ENCODE peak calls at places on chromosomes 4 and X, in nine cellular contexts. M, G, W, Z, K, N, B, P and Q are unnamed samples.

GRCh38 chr4:127047930-127048329 is 584.8 kb upstream of the INTU start:
- DNase-seq in M (no peak), G (no peak), W (no peak), Z (no peak), K (no peak), N (no peak), B (no peak), P (no peak), Q (no peak)

GRCh38 chr4:127741247-127741646 is 11.0 kb downstream of the SLC25A31 start:
- DNase-seq in M (no peak), G (no peak), W (no peak), Z (no peak), K (no peak), N (no peak), B (no peak), P (no peak), Q (no peak)

GRCh38 chr4:8698341-8699062 is 105.9 kb downstream of the CPZ start:
- DNase-seq in M (no peak), G (no peak), W (no peak), Z (no peak), K (peak; percentile 22), N (no peak), B (no peak), P (no peak), Q (no peak)

GRCh38 chr4:3677671-3678070 is 88.5 kb upstream of the ADRA2C start:
- DNase-seq in M (no peak), G (no peak), W (no peak), Z (no peak), K (no peak), N (no peak), B (no peak), P (peak; percentile 25), Q (no peak)

GRCh38 chrX:39460491-39460890 is 637.3 kb downstream of the BCOR start:
- DNase-seq in M (no peak), G (no peak), W (no peak), Z (no peak), K (no peak), N (no peak), B (no peak), P (no peak), Q (no peak)

GRCh38 chr4:173538148-173538902 is 8.3 kb upstream of the HAND2 start:
- DNase-seq in M (no peak), G (peak; percentile 74), W (peak; percentile 61), Z (no peak), K (no peak), N (no peak), B (no peak), P (no peak), Q (peak; percentile 70)

GRCh38 chr4:140098481-140099132 is 55.4 kb downstream of the MAML3 start:
- DNase-seq in M (peak; percentile 94), G (no peak), W (no peak), Z (no peak), K (no peak), N (peak; percentile 85), B (no peak), P (no peak), Q (peak; percentile 35)

GRCh38 chrX:35733879-35734278 is 64.3 kb upstream of the MAGEB16 start:
- DNase-seq in M (no peak), G (no peak), W (no peak), Z (no peak), K (no peak), N (no peak), B (no peak), P (no peak), Q (no peak)

GRCh38 chr4:128107766-128108165 is 46.7 kb downstream of the LARP1B start:
- DNase-seq in M (no peak), G (no peak), W (no peak), Z (no peak), K (no peak), N (no peak), B (no peak), P (no peak), Q (no peak)

GRCh38 chrX:9928083-9928482 is 39.1 kb upstream of the CLDN34 start:
- DNase-seq in M (no peak), G (no peak), W (peak; percentile 86), Z (no peak), K (no peak), N (no peak), B (no peak), P (no peak), Q (no peak)

GRCh38 chr4:109185548-109185947 is 116.9 kb downstream of the COL25A1 start:
- DNase-seq in M (no peak), G (no peak), W (no peak), Z (no peak), K (no peak), N (no peak), B (no peak), P (no peak), Q (no peak)

GRCh38 chr4:76879731-76880364 is 18.1 kb downstream of the SOWAHB start:
- DNase-seq in M (no peak), G (no peak), W (no peak), Z (no peak), K (no peak), N (no peak), B (no peak), P (no peak), Q (no peak)

GRCh38 chr4:2260336-2261109 is 1.4 kb downstream of the MXD4 start:
- DNase-seq in M (no peak), G (peak; percentile 22), W (no peak), Z (peak; percentile 29), K (peak; percentile 28), N (no peak), B (no peak), P (peak; percentile 52), Q (peak; percentile 18)

GRCh38 chr4:131381055-131381454 is 1768.0 kb upstream of the PCDH10 start:
- DNase-seq in M (no peak), G (no peak), W (no peak), Z (no peak), K (no peak), N (no peak), B (no peak), P (no peak), Q (no peak)

GRCh38 chr4:58688603-58689002 is 1578.4 kb upstream of the IGFBP7 start:
- DNase-seq in M (no peak), G (no peak), W (no peak), Z (no peak), K (no peak), N (no peak), B (no peak), P (no peak), Q (no peak)

GRCh38 chr4:149279331-149279730 is 536.3 kb downstream of the IQCM start:
- DNase-seq in M (no peak), G (no peak), W (no peak), Z (no peak), K (no peak), N (peak; percentile 36), B (no peak), P (no peak), Q (no peak)

GRCh38 chrX:49147907-49148306 is 14.7 kb upstream of the MAGIX start:
- DNase-seq in M (no peak), G (no peak), W (no peak), Z (no peak), K (no peak), N (no peak), B (no peak), P (no peak), Q (no peak)

GRCh38 chrX:112865464-112866025 is 24.9 kb upstream of the AMOT start:
- DNase-seq in M (no peak), G (no peak), W (no peak), Z (no peak), K (no peak), N (no peak), B (no peak), P (no peak), Q (no peak)

GRCh38 chrX:151398346-151398745 is 1.3 kb downstream of the VMA21 start:
- DNase-seq in M (no peak), G (no peak), W (no peak), Z (no peak), K (no peak), N (no peak), B (no peak), P (no peak), Q (no peak)

GRCh38 chrX:151393514-151393913 is 3.5 kb upstream of the VMA21 start:
- DNase-seq in M (no peak), G (no peak), W (peak; percentile 72), Z (no peak), K (no peak), N (no peak), B (no peak), P (no peak), Q (no peak)

GRCh38 chrX:151396827-151397740 is at the start of gene VMA21:
- DNase-seq in M (peak; percentile 81), G (peak; percentile 91), W (peak; percentile 88), Z (peak; percentile 92), K (peak; percentile 88), N (peak; percentile 71), B (peak; percentile 63), P (peak; percentile 87), Q (peak; percentile 88)

GRCh38 chrX:151396042-151396826 is 772 bp upstream of the VMA21 start:
- DNase-seq in M (no peak), G (peak; percentile 16), W (no peak), Z (peak; percentile 33), K (no peak), N (no peak), B (peak; percentile 4), P (no peak), Q (no peak)

GRCh38 chrX:151397741-151398070 is 700 bp downstream of the VMA21 start:
- DNase-seq in M (peak; percentile 2), G (no peak), W (no peak), Z (no peak), K (no peak), N (no peak), B (no peak), P (no peak), Q (no peak)
- H3K4me1 ChIP-seq in M (peaks cover 19% of the 10 kb centered on the region), G (peaks cover 49% of the 10 kb centered on the region), W (peaks cover 7% of the 10 kb centered on the region), Z (no peaks in the 10 kb centered on the region), K (peaks cover 42% of the 10 kb centered on the region), N (no peaks in the 10 kb centered on the region), B (peaks cover 15% of the 10 kb centered on the region), P (no peaks in the 10 kb centered on the region), Q (peaks cover 8% of the 10 kb centered on the region)

GRCh38 chrX:868248-868647 is 237.7 kb downstream of the SHOX start:
- DNase-seq in M (no peak), G (no peak), W (no peak), Z (no peak), K (no peak), N (no peak), B (no peak), P (no peak), Q (no peak)
- H3K9me3 ChIP-seq in M (peaks cover 8% of the 10 kb centered on the region), G (peaks cover 21% of the 10 kb centered on the region), W (no peaks in the 10 kb centered on the region), Z (no peaks in the 10 kb centered on the region), K (no peaks in the 10 kb centered on the region), N (peaks cover 38% of the 10 kb centered on the region), B (no peaks in the 10 kb centered on the region), P (no peaks in the 10 kb centered on the region), Q (no peaks in the 10 kb centered on the region)

DNA sequence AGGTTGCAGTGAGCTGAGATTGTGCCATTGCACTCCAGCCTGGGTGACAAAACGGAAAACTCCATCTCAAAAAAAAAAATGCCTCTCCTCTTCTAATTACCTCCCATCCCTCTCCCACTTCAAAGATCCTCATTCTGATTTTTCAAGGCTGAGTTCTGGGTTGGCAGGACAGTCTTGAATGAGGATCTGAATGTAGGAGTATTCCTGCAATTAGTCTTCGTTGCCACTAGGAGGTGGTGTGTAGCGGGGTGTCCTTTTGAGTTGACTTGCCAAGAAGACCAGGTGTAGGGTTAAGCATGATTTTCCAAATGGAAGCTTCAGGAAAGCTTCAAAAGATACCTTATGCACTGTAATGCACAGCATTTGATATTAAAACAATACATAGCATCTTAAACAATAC is 169.9 kb downstream of the ASMT start:
- DNase-seq in M (no peak), G (no peak), W (no peak), Z (no peak), K (no peak), N (no peak), B (no peak), P (no peak), Q (no peak)
- TF ChIP-seq CTCF in M (no peak), G (no peak), W (peak; percentile 27), Z (no peak), K (no peak), N (no peak), B (no peak), P (no peak), Q (no peak)

GRCh38 chr4:79922011-79922410 is 151.0 kb downstream of the ANTXR2 start:
- DNase-seq in M (no peak), G (no peak), W (no peak), Z (no peak), K (no peak), N (no peak), B (no peak), P (no peak), Q (no peak)
- H3K4me1 ChIP-seq in M (no peaks in the 10 kb centered on the region), G (no peaks in the 10 kb centered on the region), W (no peaks in the 10 kb centered on the region), Z (no peaks in the 10 kb centered on the region), K (no peaks in the 10 kb centered on the region), N (peaks cover 4% of the 10 kb centered on the region), B (no peaks in the 10 kb centered on the region), P (no peaks in the 10 kb centered on the region), Q (no peaks in the 10 kb centered on the region)